ENCODE peak calls at places on chromosomes 12 and 14, in four cellular contexts. U, D, Z and M are unnamed samples.
A peak's percentile ranks its signal among the peaks of the same experiment; 100 is the strongest.

GRCh38 chr12:10191865-10192264 is 13.0 kb downstream of the TMEM52B start:
- DNase-seq in D (no peak), U (no peak), Z (no peak), M (no peak)

GRCh38 chr14:40413146-40413545 is 980.9 kb upstream of the FBXO33 start:
- DNase-seq in U (no peak), D (no peak), Z (no peak), M (no peak)

GRCh38 chr14:80390911-80391310 is 179.6 kb upstream of the DIO2 start:
- DNase-seq in Z (no peak), U (no peak), D (no peak), M (peak; percentile 50)

GRCh38 chr14:51431741-51432140 is 191.7 kb downstream of the TMX1 start:
- DNase-seq in Z (no peak), U (no peak), D (no peak), M (no peak)

GRCh38 chr12:104131609-104132008 is 6.4 kb downstream of the NFYB start:
- DNase-seq in Z (no peak), U (no peak), D (no peak), M (no peak)

GRCh38 chr14:100404419-100404818 is 81.3 kb downstream of the SLC25A47 start:
- DNase-seq in Z (no peak), D (no peak), U (no peak), M (no peak)

GRCh38 chr12:71069317-71069716 is 88.5 kb downstream of the TSPAN8 start:
- DNase-seq in D (no peak), Z (no peak), U (no peak), M (no peak)

GRCh38 chr12:51721281-51721940 is 127.1 kb downstream of the FIGNL2 start:
- DNase-seq in U (peak; percentile 87), D (peak; percentile 83), Z (no peak), M (peak; percentile 92)

GRCh38 chr12:69350002-69350626 is 1.9 kb downstream of the LYZ start:
- DNase-seq in Z (no peak), D (no peak), U (no peak), M (no peak)

GRCh38 chr14:65972346-65972745 is 513.8 kb upstream of the CCDC196 start:
- DNase-seq in U (no peak), Z (no peak), D (no peak), M (no peak)

GRCh38 chr12:104764225-104765073 is 193.6 kb downstream of the SLC41A2 start:
- DNase-seq in D (no peak), U (peak; percentile 14), Z (no peak), M (no peak)

GRCh38 chr12:57726151-57726883 is 12.2 kb downstream of the AGAP2 start:
- DNase-seq in Z (peak; percentile 72), U (peak; percentile 95), D (peak; percentile 93), M (peak; percentile 97)

GRCh38 chr12:107600596-107601144 is 84.9 kb upstream of the PWP1 start:
- DNase-seq in U (no peak), D (no peak), Z (no peak), M (no peak)

GRCh38 chr12:132388379-132389015 is 59.1 kb upstream of the GALNT9 start:
- DNase-seq in Z (no peak), U (no peak), D (no peak), M (no peak)

GRCh38 chr14:91363776-91364523 is 53.7 kb downstream of the CCDC88C start:
- DNase-seq in D (peak; percentile 46), Z (no peak), U (no peak), M (peak; percentile 57)

GRCh38 chr14:104820669-104821228 is 19.8 kb downstream of the ZBTB42 start:
- DNase-seq in Z (no peak), U (peak; percentile 63), D (peak; percentile 86), M (peak; percentile 91)

GRCh38 chr14:58465425-58465824 is 37.9 kb downstream of the KIAA0586 start:
- DNase-seq in Z (no peak), U (no peak), D (no peak), M (no peak)

GRCh38 chr12:21992823-21993222 is 51.6 kb upstream of the ABCC9 start:
- DNase-seq in D (no peak), Z (no peak), U (no peak), M (no peak)

GRCh38 chr14:99430491-99430890 is 50.2 kb downstream of the SETD3 start:
- DNase-seq in D (peak; percentile 78), U (peak; percentile 75), Z (no peak), M (peak; percentile 86)

GRCh38 chr12:127810026-127810425 is 456.9 kb upstream of the TMEM132C start:
- DNase-seq in Z (no peak), U (no peak), D (no peak), M (no peak)

GRCh38 chr12:26233620-26234019 is 38.2 kb downstream of the SSPN start:
- DNase-seq in D (no peak), U (no peak), Z (no peak), M (no peak)

GRCh38 chr12:124326899-124327298 is 32.0 kb downstream of the RFLNA start:
- DNase-seq in U (no peak), Z (no peak), D (no peak), M (no peak)

GRCh38 chr12:95385646-95386045 is 88.3 kb upstream of the METAP2 start:
- DNase-seq in U (no peak), D (no peak), Z (no peak), M (no peak)

GRCh38 chr12:98405795-98406366 is 109.5 kb upstream of the TMPO start:
- DNase-seq in D (no peak), U (no peak), Z (no peak), M (no peak)

GRCh38 chr12:53867216-53868012 is 71.2 kb upstream of the HOXC13 start:
- DNase-seq in D (no peak), U (no peak), Z (no peak), M (peak; percentile 95)

GRCh38 chr14:39368261-39368959 is 63.8 kb downstream of the FBXO33 start:
- DNase-seq in D (no peak), Z (peak; percentile 44), U (peak; percentile 63), M (peak; percentile 91)
- H3K9ac ChIP-seq in D (no peak overlapping the region), Z (no peak overlapping the region), U (no peak overlapping the region), M (no peak overlapping the region)

GRCh38 chr14:71863049-71863448 is 69.2 kb upstream of the RGS6 start:
- DNase-seq in U (no peak), Z (no peak), D (no peak), M (no peak)
- TF ChIP-seq CTCF in U (peak; percentile 3), Z (no peak), D (no peak), M (peak; percentile 54)

GRCh38 chr12:64518396-64518795 is 66.5 kb downstream of the TBK1 start:
- DNase-seq in Z (no peak), U (no peak), D (no peak), M (no peak)

GRCh38 chr12:64521838-64522237 is 69.9 kb downstream of the TBK1 start:
- DNase-seq in D (no peak), Z (no peak), U (no peak), M (peak; percentile 35)

GRCh38 chr12:64525461-64526160 is 73.7 kb downstream of the TBK1 start:
- DNase-seq in U (no peak), D (no peak), Z (no peak), M (peak; percentile 66)

GRCh38 chr12:64522807-64523206 is 70.9 kb downstream of the TBK1 start:
- DNase-seq in D (no peak), U (no peak), Z (no peak), M (no peak)

DNA sequence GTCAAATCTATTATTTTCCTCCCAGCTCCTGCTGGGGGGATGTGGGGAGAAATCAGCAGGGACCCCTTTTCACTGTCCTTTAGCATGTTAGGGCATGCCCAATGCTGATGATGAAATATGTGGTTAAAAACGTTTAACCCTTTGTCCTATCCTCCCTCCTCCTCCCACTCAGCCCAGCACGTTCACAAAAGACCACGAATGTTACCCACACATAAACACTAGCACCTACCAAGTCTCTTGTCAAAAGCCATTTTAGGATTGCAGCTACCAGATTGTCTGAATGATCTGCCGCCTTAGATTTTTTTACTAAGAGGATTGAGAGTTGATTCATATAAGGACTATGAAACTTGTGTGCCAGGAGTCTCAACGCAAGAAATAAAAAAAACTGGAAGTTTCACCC is 70.4 kb downstream of the TBK1 start:
- DNase-seq in Z (no peak), D (no peak), U (no peak), M (peak; percentile 48)
- H3K4me3 ChIP-seq in Z (no peak overlapping the region), D (no peak overlapping the region), U (no peak overlapping the region), M (no peak overlapping the region)

GRCh38 chr12:49413010-49413409 is 45.7 kb downstream of the SPATS2 start:
- DNase-seq in Z (no peak), D (no peak), U (no peak), M (no peak)

GRCh38 chr12:49416892-49417291 is 49.6 kb downstream of the SPATS2 start:
- DNase-seq in Z (no peak), D (no peak), U (no peak), M (no peak)

GRCh38 chr12:49415426-49416040 is 48.3 kb downstream of the SPATS2 start:
- DNase-seq in D (no peak), Z (no peak), U (no peak), M (no peak)

GRCh38 chr12:49413796-49414195 is 46.5 kb downstream of the SPATS2 start:
- DNase-seq in U (no peak), D (no peak), Z (no peak), M (no peak)

DNA sequence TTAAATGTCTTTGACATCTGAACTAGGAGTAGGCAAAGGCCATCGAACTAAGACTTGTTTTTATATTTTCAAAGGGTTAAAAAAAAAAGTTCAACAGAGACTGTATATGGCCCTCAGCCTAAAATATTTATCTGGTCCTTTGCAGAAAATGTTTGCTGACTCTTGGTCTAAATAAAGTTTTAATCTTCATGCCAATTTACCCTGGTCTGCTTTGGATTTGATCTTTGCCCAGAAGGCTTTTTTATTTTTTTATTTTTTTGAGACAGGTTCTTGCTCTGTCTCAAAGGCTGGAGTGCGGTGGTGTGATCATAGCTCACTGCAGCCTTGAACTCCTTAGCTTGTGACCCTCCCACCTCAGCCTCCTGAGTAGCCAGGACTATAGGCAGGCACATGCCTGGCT is 47.1 kb downstream of the SPATS2 start:
- DNase-seq in U (no peak), Z (no peak), D (no peak), M (no peak)
- H3K9ac ChIP-seq in U (no peak overlapping the region), Z (no peak overlapping the region), D (no peak overlapping the region), M (no peak overlapping the region)

GRCh38 chr12:78719721-78720120 is 144.9 kb upstream of the SYT1 start:
- DNase-seq in D (no peak), U (no peak), Z (no peak), M (no peak)
- TF ChIP-seq CTCF in D (no peak), U (no peak), Z (no peak), M (no peak)

GRCh38 chr12:82407481-82407880 is 49.2 kb downstream of the METTL25 start:
- DNase-seq in D (no peak), Z (no peak), U (no peak), M (no peak)
- H3K4me3 ChIP-seq in D (no peak overlapping the region), Z (no peak overlapping the region), U (no peak overlapping the region), M (no peak overlapping the region)